ENCODE peak calls at places on chromosomes 4 and X, in ten cellular contexts. Z is Panc1, W is K562, L is stomach, B is transverse colon, V is GM12878, Q is suprapubic skin, D is spleen, S is HCT116, X is sigmoid colon. G is an unnamed sample.

GRCh38 chr4:39770969-39771724 is 73.2 kb downstream of the UBE2K start:
- DNase-seq in L (no peak), Q (no peak), D (no peak), Z (no peak), X (no peak), S (no peak), V (no peak), W (no peak), B (no peak), G (no peak)

GRCh38 chrX:88416002-88416401 is 331.0 kb upstream of the CPXCR1 start:
- DNase-seq in B (no peak), D (no peak), V (no peak), W (no peak), Z (no peak), X (no peak), Q (no peak), S (no peak), L (no peak), G (no peak)

GRCh38 chrX:30488092-30488491 is 89.5 kb downstream of the TASL start:
- DNase-seq in L (no peak), X (no peak), V (no peak), B (no peak), D (no peak), W (no peak), Z (no peak), S (peak; percentile 4), Q (no peak), G (no peak)

GRCh38 chr4:18021470-18021719 is 160 bp downstream of the LCORL start:
- DNase-seq in D (no peak), X (no peak), B (no peak), L (no peak), W (no peak), V (no peak), S (no peak), Q (no peak), Z (no peak), G (no peak)

GRCh38 chr4:37054670-37055069 is 189.9 kb upstream of the NWD2 start:
- DNase-seq in L (no peak), B (no peak), X (no peak), V (no peak), Z (no peak), W (no peak), Q (no peak), S (no peak), D (no peak), G (no peak)

GRCh38 chr4:38069271-38069760 is 109.1 kb downstream of the PTTG2 start:
- DNase-seq in Q (no peak), D (no peak), Z (no peak), L (peak; percentile 67), S (no peak), W (peak; percentile 44), X (no peak), B (peak; percentile 72), V (no peak), G (no peak)

GRCh38 chr4:71241467-71242401 is 97.1 kb upstream of the SLC4A4 start:
- DNase-seq in D (no peak), S (no peak), L (peak; percentile 72), X (no peak), V (no peak), B (no peak), Q (no peak), W (no peak), Z (no peak), G (peak; percentile 10)

GRCh38 chr4:111849726-111850284 is 295.4 kb upstream of the FAM241A start:
- DNase-seq in D (no peak), Z (no peak), S (no peak), Q (no peak), L (no peak), W (no peak), B (no peak), V (no peak), X (no peak), G (no peak)

GRCh38 chr4:79297029-79297428 is 28.8 kb downstream of the NAA11 start:
- DNase-seq in W (no peak), X (no peak), Z (no peak), S (no peak), B (no peak), Q (no peak), D (no peak), V (no peak), L (no peak), G (no peak)

GRCh38 chr4:147207941-147208340 is 262.3 kb upstream of the TTC29 start:
- DNase-seq in S (no peak), X (no peak), L (no peak), W (no peak), Z (no peak), V (no peak), Q (no peak), D (no peak), B (no peak), G (no peak)
- H3K36me3 ChIP-seq in S (no peaks in the 10 kb centered on the region), X (no peaks in the 10 kb centered on the region), L (no peaks in the 10 kb centered on the region), W (no peaks in the 10 kb centered on the region), Z (no peaks in the 10 kb centered on the region), V (no peaks in the 10 kb centered on the region), Q (no peaks in the 10 kb centered on the region), D (no peaks in the 10 kb centered on the region), B (no peaks in the 10 kb centered on the region), G (no peaks in the 10 kb centered on the region)

GRCh38 chr4:54231419-54232150 is 2.5 kb downstream of the PDGFRA start:
- DNase-seq in S (no peak), L (no peak), W (no peak), Q (peak; percentile 90), Z (no peak), V (no peak), X (peak; percentile 80), D (no peak), B (no peak), G (no peak)

GRCh38 chr4:54233697-54234496 is 4.8 kb downstream of the PDGFRA start:
- DNase-seq in X (peak; percentile 89), Z (peak; percentile 51), D (peak; percentile 92), S (peak; percentile 57), W (peak; percentile 78), V (no peak), B (peak; percentile 80), Q (peak; percentile 87), L (peak; percentile 81), G (peak; percentile 57)

GRCh38 chr4:54232151-54232688 is 3.1 kb downstream of the PDGFRA start:
- DNase-seq in S (no peak), W (no peak), L (no peak), D (no peak), X (no peak), Z (no peak), Q (no peak), V (no peak), B (no peak), G (no peak)

GRCh38 chr4:54234497-54235205 is 5.6 kb downstream of the PDGFRA start:
- DNase-seq in S (no peak), W (no peak), B (no peak), Q (no peak), Z (no peak), V (no peak), L (no peak), X (no peak), D (no peak), G (no peak)

DNA sequence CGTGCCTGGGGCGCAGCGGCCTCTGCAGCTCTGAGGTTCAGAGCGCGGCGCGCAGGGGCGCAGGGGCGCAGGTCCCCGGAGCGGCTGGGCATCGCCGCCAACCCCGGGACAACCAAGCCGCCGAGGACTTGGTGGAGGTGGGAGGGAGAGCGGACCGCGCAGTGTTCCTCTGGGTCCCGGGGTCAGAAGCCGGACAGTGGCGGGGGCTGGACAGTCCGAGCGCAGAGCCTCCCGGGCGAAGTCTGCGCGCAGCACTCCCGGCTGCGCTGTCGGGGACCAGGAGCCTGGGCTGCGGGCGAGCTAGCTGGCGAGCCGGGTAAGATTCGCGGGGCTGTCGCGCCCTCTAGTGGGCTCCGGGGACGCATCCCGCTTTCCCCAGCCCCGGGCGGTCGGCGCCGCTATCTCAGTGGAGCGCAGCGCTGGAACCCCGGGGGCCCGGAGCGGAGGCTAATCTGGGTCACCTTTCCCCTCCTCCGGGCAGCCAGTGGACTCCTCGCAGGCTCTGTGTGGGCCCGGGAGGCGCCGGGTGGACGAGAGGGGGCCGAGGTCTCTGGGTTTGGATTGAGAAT is 4.1 kb downstream of the PDGFRA start:
- DNase-seq in Q (peak; percentile 90), B (peak; percentile 81), X (peak; percentile 90), D (peak; percentile 94), V (no peak), S (peak; percentile 40), Z (peak; percentile 35), L (peak; percentile 86), W (peak; percentile 74), G (no peak)
- H3K4me3 ChIP-seq in Q (peak overlapping the region; percentile 54), B (peak overlapping the region; percentile 41), X (peak overlapping the region; percentile 54), D (peak overlapping the region; percentile 81), V (peak overlapping the region; percentile 63), S (peak overlapping the region; percentile 28), Z (peak overlapping the region; percentile 36), L (peak overlapping the region; percentile 66), W (no peak overlapping the region), G (peak overlapping the region; percentile 78)

DNA sequence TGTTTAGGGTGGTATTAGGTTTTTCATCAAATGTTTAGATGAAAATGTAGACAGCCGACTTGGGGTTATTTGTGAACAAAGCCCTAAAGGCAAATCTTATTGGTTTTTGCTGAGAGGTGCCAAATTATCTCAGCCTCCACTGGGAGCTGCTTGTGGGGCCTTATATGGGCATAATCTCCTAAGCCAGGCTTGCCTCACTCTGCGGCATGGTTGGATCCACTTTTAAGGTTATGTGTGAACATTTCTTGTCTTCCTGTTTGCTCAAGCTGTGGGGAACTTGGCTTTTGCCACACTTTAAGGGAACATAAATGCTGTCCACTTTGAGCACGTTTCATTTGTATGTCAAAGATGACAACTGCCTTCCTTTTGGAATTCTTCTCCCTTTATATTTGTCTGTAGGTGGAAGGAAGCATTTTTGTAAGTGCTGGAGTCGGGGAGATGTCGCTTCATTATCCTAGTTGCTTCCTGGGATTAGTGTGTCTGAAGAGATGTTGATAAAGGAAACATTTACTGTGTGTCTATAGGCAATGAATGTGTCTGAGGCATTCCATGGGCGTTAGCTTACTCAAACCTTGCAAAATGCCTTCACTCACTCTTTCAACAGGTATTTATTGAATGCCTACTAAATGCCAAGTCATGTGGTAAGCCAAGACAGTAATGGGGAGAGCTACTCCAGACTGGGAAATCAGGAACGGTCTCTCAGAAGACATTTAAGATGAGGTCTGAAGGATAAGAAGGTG is 78.3 kb downstream of the SLC9A6 start:
- DNase-seq in X (peak; percentile 72), S (no peak), Z (no peak), V (no peak), L (no peak), D (no peak), W (no peak), Q (no peak), B (no peak), G (no peak)
- TF ChIP-seq POLR2AphosphoS5 in X (peak; percentile 30), S (no peak), Z (no peak), V (no peak), L (no peak), D (peak; percentile 41), W (no peak), Q (no peak), B (no peak), G (no peak)

DNA sequence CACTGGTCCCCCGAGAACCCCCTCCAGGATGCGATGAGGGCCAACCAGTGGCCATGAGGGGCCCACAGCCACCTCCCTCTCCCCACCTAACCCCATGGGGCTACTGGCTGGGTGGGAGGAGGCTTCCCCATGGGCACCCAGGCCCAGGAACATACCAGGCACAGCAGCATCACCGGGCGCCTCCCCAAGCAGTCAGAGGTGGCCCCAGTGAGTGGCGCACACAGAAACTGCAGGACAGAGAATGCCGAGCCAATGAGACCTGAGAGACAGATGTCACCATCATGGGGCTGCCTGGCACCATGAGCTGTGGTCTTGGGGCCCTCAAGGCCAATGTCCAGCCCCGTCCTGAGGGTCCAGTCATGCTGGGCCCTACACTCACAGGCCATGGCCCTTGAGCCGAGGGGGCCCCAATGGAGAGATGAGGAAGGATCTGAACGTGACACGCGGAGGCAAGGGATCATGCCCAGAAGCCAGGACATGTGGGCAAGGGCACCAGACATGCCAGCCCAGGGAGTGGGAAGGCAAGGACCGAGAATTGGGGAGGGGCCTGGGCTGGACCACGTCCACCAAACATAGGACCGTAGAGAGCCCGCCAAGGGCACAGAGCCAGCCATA is 30.1 kb downstream of the NOP14 start:
- DNase-seq in L (peak; percentile 38), S (no peak), D (no peak), Z (no peak), W (no peak), V (no peak), Q (peak; percentile 80), B (no peak), X (peak; percentile 73), G (no peak)
- H3K36me3 ChIP-seq in L (peaks cover 21% of the 10 kb centered on the region), S (peaks cover 37% of the 10 kb centered on the region), D (no peaks in the 10 kb centered on the region), Z (no peaks in the 10 kb centered on the region), W (peaks cover 63% of the 10 kb centered on the region), V (peaks cover 12% of the 10 kb centered on the region), Q (peaks cover 44% of the 10 kb centered on the region), B (peaks cover 9% of the 10 kb centered on the region), X (peaks cover 13% of the 10 kb centered on the region), G (peaks cover 16% of the 10 kb centered on the region)

G was measured in SK-N-MC.